ENCODE peak calls at places on chromosomes 5 and 9, in eight cellular contexts. J, V, K, N, Q, L, Z and O are unnamed samples.

GRCh38 chr9:131418143-131419028 is 24.5 kb downstream of the PRRC2B start:
- DNase-seq in Z (no peak), L (peak), N (no peak), Q (no peak), J (peak), V (no peak), K (peak), O (peak)

GRCh38 chr9:95090871-95091573 is 226.5 kb downstream of the FANCC start:
- DNase-seq in Q (peak), V (no peak), Z (no peak), J (no peak), L (peak), N (no peak), K (no peak), O (no peak)

GRCh38 chr9:2158111-2158610 is 143.0 kb downstream of the SMARCA2 start:
- DNase-seq in K (peak), V (peak), J (peak), Q (no peak), N (peak), L (peak), Z (peak), O (peak)

GRCh38 chr5:88660947-88661869 is 221.8 kb downstream of the MEF2C start:
- DNase-seq in Q (peak), Z (peak), K (peak), J (peak), N (peak), L (peak), V (no peak), O (peak)

GRCh38 chr5:95794070-95794516 is 28.4 kb downstream of the GLRX start:
- DNase-seq in K (peak), V (no peak), N (no peak), L (peak), Z (no peak), Q (no peak), J (no peak), O (no peak)

GRCh38 chr9:77456829-77457437 is 191.2 kb downstream of the GNA14 start:
- DNase-seq in Q (peak), J (peak), L (peak), V (peak), N (peak), Z (peak), K (peak), O (peak)

GRCh38 chr5:137344723-137345322 is 154.3 kb downstream of the SPOCK1 start:
- DNase-seq in J (peak), N (no peak), L (peak), Q (peak), K (peak), V (peak), Z (peak), O (peak)

GRCh38 chr5:1322036-1322903 is 22.6 kb downstream of the CLPTM1L start:
- DNase-seq in N (no peak), L (no peak), Z (no peak), V (no peak), J (peak), Q (peak), K (no peak), O (no peak)

GRCh38 chr5:76547242-76547890 is 75.8 kb downstream of the F2RL2 start:
- DNase-seq in L (no peak), Q (no peak), K (no peak), Z (no peak), N (no peak), J (no peak), V (no peak), O (no peak)

GRCh38 chr5:180594311-180595045 is 3.2 kb upstream of the SCGB3A1 start:
- DNase-seq in N (no peak), J (no peak), K (no peak), L (no peak), Z (no peak), Q (peak), V (no peak), O (no peak)

GRCh38 chr5:174972291-174972690 is 247.9 kb downstream of the MSX2 start:
- DNase-seq in L (no peak), J (no peak), V (no peak), K (no peak), Z (no peak), N (no peak), Q (no peak), O (peak)

GRCh38 chr5:32223972-32224608 is 50.0 kb upstream of the GOLPH3 start:
- DNase-seq in J (peak), L (peak), Z (peak), K (peak), Q (no peak), N (no peak), V (no peak), O (peak)

GRCh38 chr9:129458663-129459549 is 162.0 kb downstream of the C9orf50 start:
- DNase-seq in Q (peak), L (peak), Z (no peak), V (no peak), N (peak), K (peak), J (no peak), O (peak)

GRCh38 chr5:125835293-125836172 is 587.7 kb upstream of the GRAMD2B start:
- DNase-seq in K (peak), Q (no peak), L (no peak), N (peak), V (no peak), J (peak), Z (peak), O (peak)

GRCh38 chr9:88628811-88629210 is 93.8 kb downstream of the NXNL2 start:
- DNase-seq in L (peak), V (no peak), Q (no peak), N (no peak), Z (no peak), K (no peak), J (no peak), O (no peak)

GRCh38 chr9:90864779-90865178 is 63.2 kb downstream of the SYK start:
- DNase-seq in L (no peak), V (no peak), J (no peak), Q (no peak), K (no peak), Z (no peak), N (no peak), O (no peak)

GRCh38 chr5:147567917-147568598 is 58.2 kb upstream of the DPYSL3 start:
- DNase-seq in K (peak), L (peak), J (peak), V (no peak), Q (no peak), Z (peak), N (no peak), O (peak)

GRCh38 chr5:59489551-59489950 is 404.0 kb downstream of the PDE4D start:
- DNase-seq in L (no peak), V (no peak), K (no peak), Z (no peak), N (no peak), J (no peak), Q (no peak), O (no peak)

GRCh38 chr9:121598167-121599000 is 53.0 kb upstream of the DAB2IP start:
- DNase-seq in L (no peak), Z (peak), Q (peak), K (peak), V (no peak), N (peak), J (peak), O (peak)

GRCh38 chr5:131272365-131273123 is 8.7 kb downstream of the CDC42SE2 start:
- DNase-seq in L (no peak), Z (no peak), V (no peak), K (peak), Q (no peak), J (no peak), N (no peak), O (peak)

GRCh38 chr5:9624196-9624947 is 5.8 kb downstream of the TAS2R1 start:
- DNase-seq in N (no peak), K (peak), Q (no peak), Z (no peak), V (no peak), L (peak), J (no peak), O (no peak)

GRCh38 chr5:113264061-113264460 is 170.7 kb downstream of the TSSK1B start:
- DNase-seq in V (no peak), K (no peak), J (no peak), L (no peak), N (no peak), Q (no peak), Z (no peak), O (no peak)

GRCh38 chr9:5787759-5788329 is 45.1 kb downstream of the ERMP1 start:
- DNase-seq in N (no peak), L (no peak), K (no peak), J (no peak), Q (no peak), V (no peak), Z (no peak), O (no peak)

GRCh38 chr5:152990771-152991170 is 499.7 kb upstream of the GRIA1 start:
- DNase-seq in N (no peak), L (no peak), K (no peak), V (no peak), Q (no peak), J (no peak), Z (no peak), O (peak)

GRCh38 chr9:19386469-19387044 is 6.5 kb upstream of the RPS6 start:
- DNase-seq in Z (no peak), V (no peak), J (no peak), Q (no peak), K (peak), L (no peak), N (no peak), O (no peak)

GRCh38 chr9:136943291-136944093 is 1.0 kb downstream of the FBXW5 start:
- DNase-seq in Q (peak), V (peak), L (peak), K (no peak), N (peak), Z (peak), J (no peak), O (peak)

GRCh38 chr5:102771435-102771834 is 16.3 kb downstream of the PAM start:
- DNase-seq in Q (no peak), N (no peak), Z (no peak), J (no peak), V (no peak), K (peak), L (peak), O (peak)

GRCh38 chr9:119963258-119963797 is 594.1 kb upstream of the BRINP1 start:
- DNase-seq in L (peak), N (no peak), Q (peak), V (no peak), J (peak), K (peak), Z (peak), O (peak)